ENCODE peak calls at places on chromosome 5, in ten cellular contexts. Q is upper lobe of right lung; D is activated B cell treated with CpG ODN at 0.5 μM for 24 hours; E is A549; J is HepG2; B is Panc1; C is psoas muscle; P is activated CD8-positive, alpha-beta T cell treated with anti-CD3 and anti-CD28 coated beads for 36 hours; M is upper lobe of left lung; N is foreskin keratinocyte. H is an unnamed sample.

GRCh38 chr5:139392678-139393496 is 2.0 kb downstream of the PROB1 start:
- ATAC-seq in Q (peak), D (peak), E (peak), J (no peak), B (peak), C (no peak), P (peak), M (peak), N (peak), H (peak)

GRCh38 chr5:157106668-157107461 is 2.0 kb downstream of the HAVCR2 start:
- ATAC-seq in Q (peak), D (no peak), E (peak), J (no peak), B (no peak), C (peak), P (peak), M (peak), N (no peak), H (peak)

GRCh38 chr5:35954175-35954574 is 15.8 kb upstream of the CAPSL start:
- ATAC-seq in Q (peak), D (no peak), E (peak), J (no peak), B (no peak), C (no peak), P (peak), M (no peak), N (no peak), H (no peak)

GRCh38 chr5:175025046-175025445 is 300.7 kb downstream of the MSX2 start:
- ATAC-seq in Q (no peak), D (no peak), E (no peak), J (no peak), B (no peak), C (no peak), P (no peak), M (no peak), N (no peak), H (no peak)

GRCh38 chr5:36998578-36998977 is 122.0 kb downstream of the NIPBL start:
- ATAC-seq in Q (no peak), D (no peak), E (no peak), J (no peak), B (no peak), C (no peak), P (peak), M (no peak), N (no peak), H (no peak)

GRCh38 chr5:95958308-95959014 is 3.2 kb downstream of the ELL2 start:
- ATAC-seq in Q (no peak), D (no peak), E (no peak), J (peak), B (no peak), C (no peak), P (no peak), M (no peak), N (peak), H (no peak)

GRCh38 chr5:131611064-131611381 is 24.0 kb downstream of the RAPGEF6 start:
- ATAC-seq in Q (no peak), D (no peak), E (no peak), J (no peak), B (no peak), C (no peak), P (no peak), M (no peak), N (no peak), H (no peak)

GRCh38 chr5:91059409-91059808 is 323.7 kb downstream of the ARRDC3 start:
- ATAC-seq in Q (no peak), D (no peak), E (no peak), J (no peak), B (no peak), C (no peak), P (peak), M (no peak), N (peak), H (no peak)

GRCh38 chr5:149265559-149265958 is 6.1 kb upstream of the AFAP1L1 start:
- ATAC-seq in Q (peak), D (no peak), E (peak), J (no peak), B (peak), C (peak), P (no peak), M (peak), N (no peak), H (peak)

GRCh38 chr5:125696762-125697161 is 726.4 kb upstream of the GRAMD2B start:
- ATAC-seq in Q (no peak), D (no peak), E (no peak), J (no peak), B (peak), C (no peak), P (no peak), M (peak), N (peak), H (no peak)

GRCh38 chr5:58357121-58357520 is 102.8 kb downstream of the PLK2 start:
- ATAC-seq in Q (no peak), D (no peak), E (no peak), J (no peak), B (no peak), C (no peak), P (no peak), M (no peak), N (no peak), H (no peak)

GRCh38 chr5:150904479-150905311 is at the start of gene ZNF300:
- ATAC-seq in Q (peak), D (peak), E (peak), J (peak), B (no peak), C (peak), P (peak), M (peak), N (peak), H (peak)

GRCh38 chr5:102832445-102832844 is 77.3 kb downstream of the PAM start:
- ATAC-seq in Q (no peak), D (no peak), E (no peak), J (no peak), B (no peak), C (no peak), P (no peak), M (no peak), N (peak), H (no peak)

GRCh38 chr5:89397096-89397495 is 514.1 kb upstream of the MEF2C start:
- ATAC-seq in Q (peak), D (peak), E (no peak), J (no peak), B (no peak), C (no peak), P (no peak), M (peak), N (peak), H (no peak)

GRCh38 chr5:115977096-115977495 is 14.8 kb downstream of the LVRN start:
- ATAC-seq in Q (no peak), D (no peak), E (no peak), J (no peak), B (no peak), C (no peak), P (peak), M (no peak), N (no peak), H (no peak)

GRCh38 chr5:105708442-105708841 is 1962.3 kb downstream of the EFNA5 start:
- ATAC-seq in Q (no peak), D (no peak), E (no peak), J (no peak), B (no peak), C (no peak), P (no peak), M (no peak), N (no peak), H (no peak)

GRCh38 chr5:34503379-34504346 is 152.5 kb upstream of the RAI14 start:
- ATAC-seq in Q (no peak), D (no peak), E (no peak), J (no peak), B (no peak), C (no peak), P (no peak), M (no peak), N (no peak), H (no peak)

GRCh38 chr5:173020643-173021042 is 35.5 kb upstream of the CREBRF start:
- ATAC-seq in Q (no peak), D (no peak), E (no peak), J (no peak), B (no peak), C (peak), P (no peak), M (no peak), N (no peak), H (peak)

GRCh38 chr5:32487424-32487823 is 42.9 kb upstream of the ZFR start:
- ATAC-seq in Q (no peak), D (no peak), E (no peak), J (no peak), B (no peak), C (no peak), P (no peak), M (no peak), N (no peak), H (no peak)

GRCh38 chr5:151191661-151192060 is 32.2 kb downstream of the CCDC69 start:
- ATAC-seq in Q (no peak), D (no peak), E (no peak), J (no peak), B (no peak), C (no peak), P (no peak), M (no peak), N (peak), H (no peak)

GRCh38 chr5:1409386-1410110 is 35.7 kb downstream of the SLC6A3 start:
- ATAC-seq in Q (no peak), D (peak), E (no peak), J (peak), B (no peak), C (no peak), P (peak), M (no peak), N (no peak), H (no peak)

GRCh38 chr5:154840435-154841272 is 9.7 kb downstream of the FAXDC2 start:
- ATAC-seq in Q (peak), D (no peak), E (peak), J (no peak), B (no peak), C (no peak), P (no peak), M (no peak), N (no peak), H (peak)

GRCh38 chr5:135013947-135014570 is 20.0 kb downstream of the PITX1 start:
- ATAC-seq in Q (no peak), D (no peak), E (no peak), J (peak), B (no peak), C (no peak), P (no peak), M (no peak), N (no peak), H (peak)

GRCh38 chr5:148437249-148437648 is 53.5 kb downstream of the FBXO38 start:
- ATAC-seq in Q (peak), D (no peak), E (no peak), J (no peak), B (no peak), C (no peak), P (peak), M (no peak), N (no peak), H (no peak)

GRCh38 chr5:9325549-9325948 is 220.3 kb downstream of the SEMA5A start:
- ATAC-seq in Q (no peak), D (no peak), E (no peak), J (no peak), B (no peak), C (no peak), P (no peak), M (no peak), N (no peak), H (no peak)

GRCh38 chr5:6636293-6636692 is 3.1 kb downstream of the SRD5A1 start:
- ATAC-seq in Q (peak), D (no peak), E (no peak), J (no peak), B (no peak), C (no peak), P (no peak), M (no peak), N (peak), H (no peak)

GRCh38 chr5:61678966-61679365 is 346.9 kb downstream of the ZSWIM6 start:
- ATAC-seq in Q (no peak), D (no peak), E (peak), J (peak), B (peak), C (no peak), P (no peak), M (no peak), N (no peak), H (no peak)

GRCh38 chr5:139565411-139566305 is 4.5 kb downstream of the UBE2D2 start:
- ATAC-seq in Q (peak), D (peak), E (no peak), J (no peak), B (no peak), C (no peak), P (peak), M (no peak), N (no peak), H (no peak)

GRCh38 chr5:133332732-133333024 is 279.7 kb downstream of the FSTL4 start:
- ATAC-seq in Q (no peak), D (no peak), E (no peak), J (no peak), B (no peak), C (no peak), P (peak), M (no peak), N (no peak), H (no peak)

GRCh38 chr5:43286623-43287022 is 26.6 kb downstream of the HMGCS1 start:
- ATAC-seq in Q (no peak), D (no peak), E (no peak), J (peak), B (no peak), C (no peak), P (no peak), M (no peak), N (peak), H (no peak)

GRCh38 chr5:67673618-67674017 is 477.0 kb upstream of the CD180 start:
- ATAC-seq in Q (no peak), D (no peak), E (no peak), J (no peak), B (no peak), C (no peak), P (no peak), M (no peak), N (no peak), H (no peak)

GRCh38 chr5:158560170-158560569 is 539.5 kb downstream of the EBF1 start:
- ATAC-seq in Q (no peak), D (peak), E (no peak), J (peak), B (no peak), C (no peak), P (no peak), M (no peak), N (no peak), H (no peak)

GRCh38 chr5:112419596-112420110 is 576 bp upstream of the EPB41L4A start:
- ATAC-seq in Q (peak), D (peak), E (peak), J (peak), B (peak), C (peak), P (no peak), M (peak), N (peak), H (peak)

DNA sequence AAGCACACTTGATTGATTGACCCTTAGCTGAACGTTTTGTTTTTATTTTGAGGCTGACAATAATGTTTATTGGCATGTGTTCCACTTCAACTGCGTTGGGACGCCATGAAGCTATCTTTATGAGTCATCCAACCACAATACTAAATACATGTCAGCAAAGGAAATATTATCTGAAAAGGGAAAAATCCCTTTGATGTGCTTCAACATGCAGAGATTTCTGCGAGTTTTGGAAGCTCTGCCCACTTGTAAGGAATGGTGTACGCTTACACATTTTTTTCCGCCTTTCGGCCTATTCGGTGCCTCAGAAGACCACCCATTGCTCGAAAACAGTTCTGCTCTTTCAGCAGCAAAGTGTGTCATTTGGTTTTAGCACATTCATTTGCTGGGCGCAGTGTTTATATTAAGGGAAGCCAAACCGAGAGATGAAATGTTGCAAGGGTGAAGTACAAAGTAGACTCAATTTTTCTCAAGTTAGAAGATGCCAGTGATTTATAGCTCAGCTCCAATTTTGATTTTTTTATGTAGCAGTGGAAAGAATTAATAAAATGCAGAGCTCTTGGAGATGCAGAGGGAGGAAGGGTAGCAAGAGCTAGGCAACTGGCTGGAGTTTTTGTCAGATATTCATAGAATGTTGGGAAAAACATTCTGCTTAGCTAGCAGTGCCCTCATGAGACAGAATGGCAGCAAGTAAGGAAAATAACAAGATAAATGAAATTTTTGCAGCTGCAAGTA is 68.9 kb downstream of the PRDM6 start:
- ATAC-seq in Q (peak), D (no peak), E (no peak), J (no peak), B (no peak), C (no peak), P (no peak), M (peak), N (peak), H (peak)
- TF ChIP-seq CTCF in Q (no peak), D (no peak), E (peak), J (no peak), B (peak), C (no peak), P (no peak), M (no peak), N (peak), H (no peak)

GRCh38 chr5:142913728-142914338 is 143.7 kb downstream of the ARHGAP26 start:
- ATAC-seq in Q (peak), D (no peak), E (peak), J (peak), B (no peak), C (no peak), P (no peak), M (no peak), N (peak), H (no peak)

GRCh38 chr5:142918959-142919635 is 148.9 kb downstream of the ARHGAP26 start:
- ATAC-seq in Q (peak), D (no peak), E (no peak), J (no peak), B (no peak), C (no peak), P (no peak), M (no peak), N (no peak), H (no peak)

GRCh38 chr5:142915038-142915437 is 144.9 kb downstream of the ARHGAP26 start:
- ATAC-seq in Q (no peak), D (no peak), E (no peak), J (no peak), B (no peak), C (no peak), P (no peak), M (no peak), N (no peak), H (no peak)

GRCh38 chr5:142911775-142912174 is 141.6 kb downstream of the ARHGAP26 start:
- ATAC-seq in Q (no peak), D (no peak), E (no peak), J (no peak), B (no peak), C (no peak), P (no peak), M (no peak), N (no peak), H (no peak)

DNA sequence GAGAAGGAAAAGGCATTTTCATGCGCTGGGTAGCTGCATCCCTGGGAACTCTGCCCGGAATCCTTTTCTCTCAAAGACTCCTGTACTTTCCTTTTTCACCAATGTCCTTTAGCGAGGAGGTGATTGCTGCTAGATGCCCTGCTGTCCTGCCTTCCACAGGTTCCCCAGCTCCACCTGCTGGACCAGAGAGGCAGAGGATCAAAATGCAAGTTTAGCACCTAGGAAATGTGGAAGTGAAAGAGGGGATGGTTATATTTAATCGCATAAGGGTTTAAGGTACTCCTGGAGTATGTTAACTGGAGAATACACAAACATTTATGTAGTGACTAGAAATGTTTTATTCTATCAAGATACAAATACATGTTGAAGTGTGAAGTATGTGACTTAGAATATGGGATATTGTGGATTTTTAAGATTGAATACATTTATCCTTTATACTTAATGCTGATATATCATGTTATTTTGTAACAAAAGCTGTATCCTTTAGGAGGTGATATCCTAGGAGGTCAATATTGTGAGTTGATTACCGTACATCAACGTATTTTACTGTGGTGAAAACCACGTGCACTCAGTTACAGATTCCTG is 145.8 kb downstream of the ARHGAP26 start:
- ATAC-seq in Q (peak), D (peak), E (peak), J (peak), B (peak), C (no peak), P (no peak), M (no peak), N (peak), H (no peak)
- TF ChIP-seq CTCF in Q (peak), D (no peak), E (peak), J (peak), B (peak), C (peak), P (no peak), M (no peak), N (peak), H (peak)

GRCh38 chr5:75412111-75412990 is 75.3 kb downstream of the HMGCR start:
- ATAC-seq in Q (no peak), D (no peak), E (no peak), J (no peak), B (peak), C (no peak), P (no peak), M (peak), N (peak), H (no peak)
- TF ChIP-seq CTCF in Q (peak), D (no peak), E (no peak), J (no peak), B (no peak), C (no peak), P (no peak), M (no peak), N (no peak), H (no peak)

GRCh38 chr5:10684303-10685086 is 76.5 kb downstream of the DAP start:
- ATAC-seq in Q (no peak), D (peak), E (no peak), J (peak), B (no peak), C (no peak), P (no peak), M (no peak), N (peak), H (no peak)
- TF ChIP-seq CTCF in Q (no peak), D (no peak), E (no peak), J (no peak), B (no peak), C (no peak), P (no peak), M (no peak), N (no peak), H (no peak)

GRCh38 chr5:80686757-80687156 is 32.0 kb upstream of the DHFR start:
- ATAC-seq in Q (no peak), D (no peak), E (no peak), J (no peak), B (no peak), C (no peak), P (no peak), M (no peak), N (no peak), H (no peak)
- TF ChIP-seq CTCF in Q (peak), D (no peak), E (peak), J (no peak), B (no peak), C (no peak), P (peak), M (no peak), N (peak), H (no peak)

DNA sequence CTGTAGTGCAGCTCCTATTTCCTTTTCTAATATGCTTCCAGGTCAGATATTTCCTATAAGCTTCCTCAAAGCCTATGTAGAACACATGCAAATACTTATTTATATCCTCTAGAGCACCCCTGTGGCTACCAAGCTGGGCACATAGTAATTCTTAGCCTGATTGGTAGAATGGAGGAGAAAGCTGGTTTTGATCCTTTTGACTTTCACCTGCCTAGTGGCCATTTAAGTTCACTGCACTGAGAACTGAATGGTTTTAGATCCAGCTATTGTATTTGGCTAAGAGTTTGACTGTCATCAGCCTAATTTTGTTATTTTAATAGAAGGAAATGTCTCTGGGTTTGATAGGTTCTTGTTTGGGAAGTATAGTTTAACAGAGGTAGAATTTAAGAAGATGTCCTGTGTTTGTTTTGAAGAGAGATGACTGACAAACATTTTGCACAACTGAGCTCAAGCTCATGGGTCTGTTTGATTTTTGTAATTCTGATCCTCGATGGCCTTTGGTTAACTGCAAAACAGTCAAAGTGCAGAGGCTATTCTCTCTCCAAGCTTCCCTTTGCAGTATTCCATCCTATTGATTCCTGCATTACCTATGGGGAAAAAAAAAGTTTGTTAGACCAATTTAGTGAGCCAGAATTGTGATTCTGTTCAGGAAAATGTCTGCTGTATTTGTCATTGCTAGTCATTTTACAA is 85.4 kb downstream of the KCNN2 start:
- ATAC-seq in Q (no peak), D (no peak), E (no peak), J (peak), B (no peak), C (no peak), P (no peak), M (no peak), N (peak), H (no peak)
- TF ChIP-seq CTCF in Q (peak), D (no peak), E (no peak), J (no peak), B (peak), C (no peak), P (peak), M (no peak), N (peak), H (no peak)

GRCh38 chr5:69166686-69167487 is at the start of gene CCNB1:
- ATAC-seq in Q (peak), D (peak), E (peak), J (peak), B (peak), C (peak), P (peak), M (peak), N (peak), H (peak)
- TF ChIP-seq CTCF in Q (no peak), D (no peak), E (no peak), J (peak), B (no peak), C (no peak), P (no peak), M (no peak), N (peak), H (no peak)

GRCh38 chr5:127030259-127031146 is at the start of gene MARCHF3:
- ATAC-seq in Q (peak), D (peak), E (peak), J (peak), B (peak), C (peak), P (peak), M (peak), N (peak), H (peak)
- TF ChIP-seq CTCF in Q (peak), D (no peak), E (no peak), J (peak), B (peak), C (peak), P (peak), M (peak), N (peak), H (peak)